ENCODE peak calls at places on chromosomes 2 and 18, in six cellular contexts. Y is HL-60, Q is heart right ventricle, W is suprapubic skin, Z is right lobe of liver, I is sigmoid colon. E is an unnamed sample.

GRCh38 chr2:215745316-215745715 is 268.0 kb downstream of the MREG start:
- DNase-seq in Q (no peak), I (no peak), Z (no peak), Y (no peak), W (no peak), E (no peak)

GRCh38 chr2:218270721-218271486 is 585 bp downstream of the PNKD start:
- DNase-seq in Z (no peak), W (no peak), Q (no peak), Y (no peak), I (no peak), E (no peak)

GRCh38 chr18:79911009-79911870 is 40.2 kb downstream of the SLC66A2 start:
- DNase-seq in Q (no peak), Z (no peak), Y (no peak), I (no peak), W (peak; percentile 76), E (peak; percentile 55)

GRCh38 chr2:219399716-219400478 is 12.2 kb upstream of the DNPEP start:
- DNase-seq in I (no peak), Q (no peak), W (no peak), Z (no peak), Y (no peak), E (no peak)

GRCh38 chr2:96413067-96413722 is 77.6 kb downstream of the NCAPH start:
- DNase-seq in I (no peak), Y (no peak), Z (no peak), W (no peak), Q (no peak), E (no peak)

GRCh38 chr2:67797801-67798535 is 264.8 kb downstream of the C1D start:
- DNase-seq in Y (no peak), Z (no peak), Q (no peak), I (no peak), W (no peak), E (no peak)

GRCh38 chr2:71306762-71307161 is 24.8 kb upstream of the ZNF638 start:
- DNase-seq in Q (no peak), Y (no peak), W (no peak), Z (no peak), I (no peak), E (no peak)

GRCh38 chr2:234031207-234031606 is 19.3 kb upstream of the SPP2 start:
- DNase-seq in W (no peak), Z (no peak), I (no peak), Y (no peak), Q (no peak), E (no peak)

GRCh38 chr2:121205321-121205942 is 79.6 kb downstream of the TFCP2L1 start:
- DNase-seq in Q (peak; percentile 37), Z (no peak), W (no peak), Y (no peak), I (no peak), E (no peak)

GRCh38 chr18:7524786-7525185 is 42.3 kb upstream of the PTPRM start:
- DNase-seq in I (no peak), Z (no peak), W (no peak), Y (no peak), Q (no peak), E (no peak)

GRCh38 chr2:36911012-36911411 is 55.3 kb downstream of the STRN start:
- DNase-seq in I (no peak), Y (no peak), Z (no peak), Q (no peak), W (no peak), E (no peak)

GRCh38 chr2:58954880-58955385 is 713.8 kb upstream of the FANCL start:
- DNase-seq in Z (no peak), I (no peak), W (no peak), Q (no peak), Y (no peak), E (no peak)

GRCh38 chr2:183868707-183869106 is 729.6 kb upstream of the ZNF804A start:
- DNase-seq in W (no peak), Q (no peak), Y (no peak), Z (no peak), I (no peak), E (no peak)

GRCh38 chr2:237141556-237141955 is 55.9 kb downstream of the COPS8 start:
- DNase-seq in Z (no peak), I (no peak), Y (no peak), Q (no peak), W (no peak), E (peak; percentile 55)

GRCh38 chr2:231228223-231228622 is 29.8 kb downstream of the ARMC9 start:
- DNase-seq in Y (no peak), Q (no peak), W (no peak), I (peak; percentile 60), Z (no peak), E (no peak)

GRCh38 chr2:124320072-124320471 is 295.0 kb downstream of the CNTNAP5 start:
- DNase-seq in W (no peak), I (no peak), Z (no peak), Y (no peak), Q (no peak), E (no peak)

GRCh38 chr2:176129013-176129796 is at the start of gene HOXD8:
- DNase-seq in Q (no peak), Y (no peak), Z (no peak), I (peak; percentile 89), W (no peak), E (no peak)

GRCh38 chr2:144454466-144455287 is 65.2 kb downstream of the ZEB2 start:
- DNase-seq in Q (no peak), W (no peak), Y (no peak), I (no peak), Z (no peak), E (no peak)

DNA sequence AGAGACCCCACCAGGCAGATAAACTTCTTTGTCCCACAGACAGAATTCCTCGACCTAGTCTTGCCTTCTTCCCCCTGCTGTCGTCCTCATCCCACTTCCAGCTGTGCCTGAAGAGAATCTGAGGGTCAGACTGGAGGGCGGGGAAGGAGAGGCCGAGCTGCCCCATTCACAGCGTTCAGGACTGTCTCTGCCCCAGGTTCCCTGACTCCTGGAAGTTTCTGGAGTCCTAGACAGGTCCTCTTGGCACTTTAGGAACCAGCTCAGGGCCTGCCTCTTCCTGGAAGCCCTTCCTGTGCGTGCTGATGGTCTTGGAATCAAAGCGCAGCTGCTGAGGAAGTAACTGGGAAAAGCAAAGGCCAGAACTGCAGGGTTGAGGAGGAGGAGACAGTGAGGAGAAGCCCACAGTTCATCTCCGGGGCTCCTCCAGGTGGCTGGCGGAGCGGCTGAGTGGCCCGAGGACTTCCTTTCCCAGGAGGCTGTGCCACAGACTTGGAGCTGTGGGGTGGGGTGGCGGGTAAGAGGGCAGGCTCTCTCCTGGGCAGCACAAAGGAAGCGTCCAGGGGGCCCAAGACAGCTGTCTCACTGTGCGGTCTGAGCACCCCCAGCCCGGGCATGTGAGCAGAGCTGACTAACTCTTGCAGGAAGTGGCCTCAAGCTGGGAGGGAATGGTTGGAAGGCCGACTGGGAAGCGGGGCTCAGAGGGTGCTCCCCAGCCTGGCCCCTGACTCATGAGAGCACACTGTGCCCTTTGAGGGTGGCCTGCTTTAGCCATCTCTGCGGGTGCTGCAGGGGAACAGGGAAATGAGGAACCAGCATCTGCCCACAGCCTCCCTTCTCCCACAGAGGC is 39.5 kb downstream of the SDC1 start:
- DNase-seq in Z (no peak), I (no peak), Q (no peak), Y (peak; percentile 75), W (no peak), E (no peak)
- H3K27ac ChIP-seq in Z (peak overlapping the region; percentile 58), I (no peak overlapping the region), Q (no peak overlapping the region), Y (peak overlapping the region; percentile 71), W (peak overlapping the region; percentile 27), E (no peak overlapping the region)

GRCh38 chr18:35049111-35050003 is 8.1 kb downstream of the MAPRE2 start:
- DNase-seq in Q (no peak), W (no peak), I (no peak), Z (no peak), Y (peak; percentile 31), E (no peak)

GRCh38 chr18:35051978-35052377 is 10.8 kb downstream of the MAPRE2 start:
- DNase-seq in Q (no peak), Z (no peak), W (no peak), I (no peak), Y (no peak), E (no peak)

GRCh38 chr18:35050638-35051287 is 9.6 kb downstream of the MAPRE2 start:
- DNase-seq in Z (peak; percentile 55), I (no peak), Y (peak; percentile 61), W (no peak), Q (no peak), E (no peak)

GRCh38 chr18:35047697-35048292 is 6.6 kb downstream of the MAPRE2 start:
- DNase-seq in W (no peak), Q (no peak), I (no peak), Y (no peak), Z (no peak), E (no peak)

GRCh38 chr18:35050004-35050623 is 8.9 kb downstream of the MAPRE2 start:
- DNase-seq in Y (no peak), W (no peak), Z (no peak), Q (no peak), I (no peak), E (no peak)
- H3K27ac ChIP-seq in Y (peak overlapping the region; percentile 71), W (no peak overlapping the region), Z (peak overlapping the region; percentile 17), Q (peak overlapping the region; percentile 73), I (peak overlapping the region; percentile 72), E (no peak overlapping the region)

GRCh38 chr2:11513319-11513718 is 20.5 kb upstream of the GREB1 start:
- DNase-seq in I (no peak), W (no peak), Y (no peak), Z (no peak), Q (no peak), E (no peak)
- H3K27ac ChIP-seq in I (no peak overlapping the region), W (no peak overlapping the region), Y (no peak overlapping the region), Z (no peak overlapping the region), Q (no peak overlapping the region), E (no peak overlapping the region)

GRCh38 chr2:222943820-222944219 is 83.0 kb downstream of the ACSL3 start:
- DNase-seq in I (no peak), Y (no peak), W (no peak), Z (no peak), Q (no peak), E (no peak)
- H3K27ac ChIP-seq in I (peak overlapping the region; percentile 25), Y (no peak overlapping the region), W (no peak overlapping the region), Z (no peak overlapping the region), Q (no peak overlapping the region), E (no peak overlapping the region)

GRCh38 chr18:63888473-63889190 is 1.1 kb downstream of the SERPINB2 start:
- DNase-seq in I (no peak), Y (peak; percentile 74), Q (no peak), Z (no peak), W (no peak), E (no peak)
- H3K27ac ChIP-seq in I (no peak overlapping the region), Y (peak overlapping the region; percentile 85), Q (no peak overlapping the region), Z (no peak overlapping the region), W (no peak overlapping the region), E (no peak overlapping the region)

GRCh38 chr2:179272406-179273192 is 8.0 kb upstream of the SESTD1 start:
- DNase-seq in Q (no peak), Y (no peak), W (no peak), Z (no peak), I (no peak), E (no peak)
- H3K27ac ChIP-seq in Q (peak overlapping the region; percentile 69), Y (no peak overlapping the region), W (peak overlapping the region; percentile 85), Z (peak overlapping the region; percentile 51), I (peak overlapping the region; percentile 42), E (peak overlapping the region; percentile 75)

E was measured in coronary artery.